ENCODE peak calls at places on chromosomes 3 and 15, in four cellular contexts. B, F, A and Q are unnamed samples.

GRCh38 chr3:154168998-154169880 is 48.0 kb downstream of the ARHGEF26 start:
- DNase-seq in B (no peak), A (no peak), F (no peak), Q (no peak)

GRCh38 chr3:51860703-51861665 is at the start of gene IQCF2:
- DNase-seq in A (no peak), F (no peak), B (peak; percentile 21), Q (no peak)

GRCh38 chr3:165983284-165983683 is 146.1 kb upstream of the BCHE start:
- DNase-seq in F (no peak), B (no peak), A (no peak), Q (no peak)

GRCh38 chr15:26102365-26102764 is 239.2 kb upstream of the ATP10A start:
- DNase-seq in F (no peak), A (no peak), B (no peak), Q (no peak)

GRCh38 chr3:56157693-56158092 is 310.6 kb downstream of the ERC2 start:
- DNase-seq in F (no peak), A (no peak), B (no peak), Q (no peak)

GRCh38 chr3:186477033-186477432 is 67.1 kb downstream of the CRYGS start:
- DNase-seq in A (no peak), F (no peak), B (no peak), Q (no peak)

GRCh38 chr3:101216710-101217457 is 103.5 kb downstream of the IMPG2 start:
- DNase-seq in B (no peak), F (no peak), A (no peak), Q (no peak)

GRCh38 chr3:62554264-62554799 is 181.0 kb upstream of the FEZF2 start:
- DNase-seq in A (peak; percentile 9), B (peak; percentile 8), F (peak; percentile 5), Q (peak; percentile 37)

GRCh38 chr3:16059700-16060357 is 114.7 kb upstream of the GALNT15 start:
- DNase-seq in A (no peak), F (no peak), B (no peak), Q (no peak)

GRCh38 chr3:173001622-173002021 is 139.4 kb downstream of the SPATA16 start:
- DNase-seq in A (no peak), F (no peak), B (no peak), Q (no peak)

GRCh38 chr3:189233225-189233858 is 61.6 kb downstream of the TPRG1 start:
- DNase-seq in A (peak; percentile 39), F (peak; percentile 73), B (peak; percentile 10), Q (peak; percentile 59)

GRCh38 chr3:161310649-161311423 is 60.5 kb downstream of the SPTSSB start:
- DNase-seq in A (no peak), B (no peak), F (no peak), Q (no peak)

GRCh38 chr15:85681391-85681790 is 113.3 kb downstream of the KLHL25 start:
- DNase-seq in F (no peak), B (no peak), A (no peak), Q (no peak)

GRCh38 chr3:186193534-186194450 is 84.9 kb upstream of the ETV5 start:
- DNase-seq in F (no peak), B (no peak), A (no peak), Q (peak; percentile 74)

GRCh38 chr3:48243886-48244285 is 3.0 kb downstream of the ZNF589 start:
- DNase-seq in F (no peak), A (no peak), B (no peak), Q (no peak)

GRCh38 chr3:65871305-65872141 is 167.2 kb downstream of the MAGI1 start:
- DNase-seq in A (peak; percentile 38), B (no peak), F (no peak), Q (no peak)

GRCh38 chr3:10950476-10951294 is 41.9 kb upstream of the SLC6A1 start:
- DNase-seq in B (peak; percentile 46), A (peak; percentile 25), F (peak; percentile 53), Q (peak; percentile 40)

GRCh38 chr3:55765398-55765797 is 278.3 kb upstream of the WNT5A start:
- DNase-seq in F (no peak), A (no peak), B (no peak), Q (no peak)

GRCh38 chr15:38707802-38708671 is 143.4 kb upstream of the RASGRP1 start:
- DNase-seq in B (peak; percentile 58), A (peak; percentile 39), F (peak; percentile 57), Q (peak; percentile 36)

GRCh38 chr3:114558271-114558670 is 264.4 kb downstream of the TIGIT start:
- DNase-seq in B (no peak), F (no peak), A (no peak), Q (no peak)

GRCh38 chr3:17874630-17875029 is 132.2 kb upstream of the TBC1D5 start:
- DNase-seq in A (no peak), F (no peak), B (no peak), Q (no peak)

GRCh38 chr15:53307952-53308624 is 451.4 kb downstream of the WDR72 start:
- DNase-seq in A (no peak), F (peak; percentile 72), B (no peak), Q (peak; percentile 20)

GRCh38 chr3:29338377-29338776 is 57.5 kb downstream of the RBMS3 start:
- DNase-seq in A (no peak), F (no peak), B (no peak), Q (no peak)

GRCh38 chr3:11078826-11079520 is 75.3 kb upstream of the HRH1 start:
- DNase-seq in A (no peak), F (no peak), B (no peak), Q (no peak)

GRCh38 chr15:71224024-71224423 is 108.8 kb downstream of the THSD4 start:
- DNase-seq in B (no peak), A (no peak), F (no peak), Q (no peak)

GRCh38 chr3:151011427-151011826 is 38.9 kb upstream of the CLRN1 start:
- DNase-seq in B (no peak), F (no peak), A (no peak), Q (no peak)

GRCh38 chr3:48505146-48505545 is 1.2 kb upstream of the SHISA5 start:
- DNase-seq in B (no peak), F (no peak), A (no peak), Q (no peak)

GRCh38 chr3:185711255-185711870 is 113.5 kb downstream of the IGF2BP2 start:
- DNase-seq in F (no peak), B (no peak), A (no peak), Q (no peak)

GRCh38 chr3:112362221-112362620 is 29.3 kb downstream of the CD200 start:
- DNase-seq in A (no peak), F (no peak), B (no peak), Q (no peak)

GRCh38 chr3:25455316-25456232 is 27.5 kb downstream of the RARB start:
- DNase-seq in A (no peak), B (no peak), F (no peak), Q (no peak)

GRCh38 chr3:68249265-68249664 is 594.9 kb upstream of the SUCLG2 start:
- DNase-seq in B (no peak), A (no peak), F (no peak), Q (no peak)

GRCh38 chr3:161409069-161409468 is 37.8 kb upstream of the SPTSSB start:
- DNase-seq in B (peak; percentile 44), F (peak; percentile 58), A (peak; percentile 55), Q (peak; percentile 28)

GRCh38 chr3:108153451-108153981 is 62.7 kb upstream of the CD47 start:
- DNase-seq in B (peak; percentile 72), F (peak; percentile 71), A (peak; percentile 37), Q (peak; percentile 61)
- TF ChIP-seq HMGXB4 in B (no peak), F (no peak), A (no peak), Q (no peak)

GRCh38 chr15:90481023-90481422 is 48.7 kb upstream of the CRTC3 start:
- DNase-seq in B (no peak), A (no peak), F (no peak), Q (no peak)
- TF ChIP-seq HMGXB4 in B (no peak), A (no peak), F (no peak), Q (no peak)

DNA sequence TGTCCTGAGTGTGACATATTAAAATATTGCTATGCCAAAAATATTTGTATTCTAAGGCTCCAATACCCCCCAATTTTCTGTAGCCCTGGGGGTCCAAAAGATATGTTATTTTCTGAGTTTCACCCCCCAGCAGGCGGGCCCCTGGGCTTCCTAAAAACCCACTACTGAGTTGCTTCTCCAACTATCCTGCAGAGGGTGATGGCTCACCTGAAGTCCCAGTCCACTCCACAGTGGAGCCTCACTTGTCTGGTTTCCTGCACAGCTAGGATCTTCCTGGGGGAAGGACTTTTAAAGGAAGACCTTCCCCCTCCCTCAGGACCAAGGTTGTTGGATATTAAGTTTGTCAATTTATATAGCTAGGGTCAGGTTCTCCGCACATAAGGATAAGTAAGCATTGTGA is 1181.4 kb downstream of the ROBO2 start:
- DNase-seq in F (no peak), B (no peak), A (no peak), Q (no peak)
- TF ChIP-seq HMGXB4 in F (no peak), B (no peak), A (no peak), Q (no peak)

GRCh38 chr3:33003308-33003707 is 51.9 kb downstream of the CCR4 start:
- DNase-seq in A (peak; percentile 47), B (no peak), F (no peak), Q (no peak)

GRCh38 chr3:33004205-33004604 is 52.8 kb downstream of the CCR4 start:
- DNase-seq in B (no peak), F (no peak), A (no peak), Q (no peak)

GRCh38 chr3:33000698-33001385 is 49.4 kb downstream of the CCR4 start:
- DNase-seq in B (no peak), F (no peak), A (no peak), Q (no peak)

GRCh38 chr3:32998631-32999451 is 47.4 kb downstream of the CCR4 start:
- DNase-seq in B (no peak), A (no peak), F (no peak), Q (no peak)

GRCh38 chr3:33001889-33002288 is 50.4 kb downstream of the CCR4 start:
- DNase-seq in B (no peak), F (no peak), A (no peak), Q (no peak)
- TF ChIP-seq HMGXB4 in B (no peak), F (no peak), A (no peak), Q (no peak)

DNA sequence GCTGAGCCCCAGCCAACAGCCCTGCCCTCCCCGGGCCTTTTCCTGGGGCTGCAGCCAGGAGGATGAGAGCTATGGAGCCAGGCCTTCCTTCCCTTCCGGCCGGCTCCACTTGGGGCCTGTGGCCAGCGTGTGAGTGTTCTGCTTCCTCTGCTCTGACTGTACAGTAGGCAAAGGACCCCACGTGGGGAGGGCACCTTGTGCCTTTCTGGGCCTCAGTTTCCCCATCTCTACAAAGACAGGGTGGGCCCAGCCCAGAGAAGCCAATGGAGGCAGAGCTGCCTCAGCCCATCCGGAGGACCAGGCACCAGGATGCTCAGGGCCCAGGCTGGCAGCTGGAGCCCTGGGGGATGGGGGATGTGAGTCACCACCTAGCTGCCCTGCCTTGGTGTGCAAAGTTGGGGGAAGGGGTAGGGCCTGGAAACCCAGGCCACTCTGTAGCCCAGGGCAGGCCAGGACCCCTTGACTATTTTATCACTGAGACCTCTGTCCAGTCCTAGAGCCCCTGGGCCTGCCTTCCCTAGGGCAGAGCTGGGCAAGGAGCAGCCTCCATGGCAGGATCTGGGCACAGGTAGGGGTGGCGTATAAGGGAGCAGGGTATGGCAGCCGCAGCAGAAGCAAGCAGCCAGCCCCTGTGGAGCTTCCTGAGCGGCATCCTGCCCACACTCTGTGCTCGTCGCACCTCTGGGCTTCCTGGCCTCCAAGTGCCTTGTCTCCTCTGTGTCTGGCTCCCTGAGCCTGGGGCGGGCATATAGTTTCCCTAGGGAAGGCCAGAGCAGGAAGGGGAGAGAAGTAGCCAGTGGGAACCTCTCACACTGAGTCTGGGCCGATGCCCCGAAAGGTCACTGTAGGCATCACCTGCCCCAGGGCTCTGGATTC is 1.8 kb downstream of the PSTPIP1 start:
- DNase-seq in B (no peak), A (no peak), F (no peak), Q (no peak)
- TF ChIP-seq HMGXB4 in B (no peak), A (no peak), F (no peak), Q (no peak)

GRCh38 chr3:53230041-53230621 is 25.7 kb downstream of the TKT start:
- DNase-seq in B (no peak), A (no peak), F (no peak), Q (peak; percentile 59)
- TF ChIP-seq HMGXB4 in B (no peak), A (no peak), F (no peak), Q (no peak)